ENCODE peak calls at places on chromosomes 12 and 14, in eight cellular contexts. H, U, K, D, E, V, N and Y are unnamed samples.

GRCh38 chr14:100375273-100375962 is 52.3 kb downstream of the SLC25A47 start:
- DNase-seq in H (peak), U (peak), K (no peak), D (peak), E (peak), V (peak), N (peak), Y (peak)

GRCh38 chr12:17528394-17528793 is 561.6 kb downstream of the RERGL start:
- DNase-seq in H (no peak), U (no peak), K (no peak), D (no peak), E (no peak), V (no peak), N (no peak), Y (no peak)

GRCh38 chr12:49872781-49873181 is 29.9 kb upstream of the BCDIN3D start:
- DNase-seq in H (no peak), U (no peak), K (no peak), D (no peak), E (peak), V (no peak), N (no peak), Y (no peak)

GRCh38 chr12:3379079-3379478 is 111.9 kb upstream of the PRMT8 start:
- DNase-seq in H (no peak), U (no peak), K (no peak), D (no peak), E (no peak), V (no peak), N (no peak), Y (no peak)

GRCh38 chr12:49502590-49502989 is 36.2 kb upstream of the KCNH3 start:
- DNase-seq in H (no peak), U (no peak), K (no peak), D (no peak), E (peak), V (no peak), N (no peak), Y (no peak)

GRCh38 chr14:72476657-72477499 is 417.0 kb downstream of the DPF3 start:
- DNase-seq in H (no peak), U (peak), K (no peak), D (no peak), E (peak), V (no peak), N (no peak), Y (no peak)

GRCh38 chr12:24111101-24111500 is 161.6 kb upstream of the SOX5 start:
- DNase-seq in H (no peak), U (no peak), K (no peak), D (no peak), E (peak), V (no peak), N (no peak), Y (no peak)

GRCh38 chr12:116426391-116427136 is 132.6 kb upstream of the MAP1LC3B2 start:
- DNase-seq in H (no peak), U (peak), K (no peak), D (no peak), E (peak), V (peak), N (peak), Y (peak)

GRCh38 chr14:28101992-28102391 is 664.6 kb upstream of the FOXG1 start:
- DNase-seq in H (no peak), U (no peak), K (no peak), D (no peak), E (no peak), V (no peak), N (no peak), Y (no peak)

GRCh38 chr12:82595946-82596345 is 90.8 kb upstream of the TMTC2 start:
- DNase-seq in H (no peak), U (no peak), K (no peak), D (no peak), E (no peak), V (no peak), N (no peak), Y (no peak)

GRCh38 chr12:19885092-19885813 is 446.0 kb downstream of the AEBP2 start:
- DNase-seq in H (no peak), U (no peak), K (no peak), D (no peak), E (peak), V (no peak), N (no peak), Y (no peak)

GRCh38 chr12:112105891-112106290 is 2.7 kb downstream of the NAA25 start:
- DNase-seq in H (no peak), U (no peak), K (no peak), D (no peak), E (no peak), V (no peak), N (no peak), Y (no peak)
- H3K27ac ChIP-seq in H (no peak), U (no peak), K (no peak), D (no peak), E (no peak), V (no peak), N (no peak), Y (no peak)

GRCh38 chr14:75995372-75996041 is 9.9 kb downstream of the IFT43 start:
- DNase-seq in H (no peak), U (peak), K (no peak), D (no peak), E (peak), V (peak), N (peak), Y (peak)
- H3K27ac ChIP-seq in H (peak), U (peak), K (peak), D (peak), E (peak), V (peak), N (peak), Y (no peak)

DNA sequence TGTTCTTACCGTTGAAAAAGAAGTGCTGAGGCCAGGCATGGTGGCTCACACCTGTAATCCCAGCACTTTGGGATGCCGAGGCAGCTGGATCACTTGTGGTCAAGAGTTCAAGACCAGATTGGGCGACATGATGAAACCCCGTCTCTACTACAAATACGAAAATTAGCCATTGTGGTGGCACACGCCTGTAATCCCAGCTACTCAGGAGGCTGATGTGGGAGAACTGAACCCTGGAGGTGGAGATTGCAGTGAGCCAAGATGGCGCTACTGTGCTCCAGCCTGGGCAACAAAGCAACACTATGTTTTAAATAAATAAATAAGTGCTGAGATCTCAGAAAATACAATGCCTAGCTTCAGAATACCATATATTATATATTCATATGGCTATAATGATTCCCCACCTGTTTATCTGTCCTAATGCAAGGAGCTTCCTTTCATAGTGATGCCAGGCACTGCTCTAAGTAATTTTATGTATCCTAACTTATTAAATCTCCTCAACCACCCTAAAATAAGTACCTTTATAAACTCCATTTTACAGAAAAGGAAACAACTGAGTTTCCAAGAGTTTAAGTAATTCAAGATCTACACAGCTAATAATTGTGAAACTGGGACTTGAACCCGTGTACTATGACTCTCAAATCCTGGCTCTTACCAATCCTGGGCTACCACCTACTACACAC is 7.3 kb downstream of the PHLDA1 start:
- DNase-seq in H (no peak), U (no peak), K (no peak), D (no peak), E (peak), V (no peak), N (no peak), Y (no peak)
- H3K27ac ChIP-seq in H (no peak), U (no peak), K (no peak), D (no peak), E (peak), V (no peak), N (no peak), Y (no peak)

GRCh38 chr12:450438-450837 is 9.3 kb upstream of the B4GALNT3 start:
- DNase-seq in H (peak), U (no peak), K (no peak), D (no peak), E (no peak), V (no peak), N (no peak), Y (peak)
- H3K27ac ChIP-seq in H (no peak), U (no peak), K (no peak), D (no peak), E (no peak), V (no peak), N (no peak), Y (no peak)